ENCODE peak calls at places on chromosomes 4 and X, in nine cellular contexts. G is astrocyte of the hippocampus; Y is GM04504; X is stimulated activated CD4-positive, alpha-beta T cell treated with anti-CD3 and anti-CD28 coated beads, TNF-alpha, amount 100 ng/mL, for 48 hours; U is upper lobe of left lung; J is progenitor cell of endocrine pancreas; K is cortex of kidney; P is C1 segment of cervical spinal cord; O is LHCN-M2. W is an unnamed sample.

GRCh38 chr4:121484633-121485032 is 103.8 kb upstream of the QRFPR start:
- DNase-seq in U (no peak), G (peak; percentile 53), O (peak; percentile 59), P (no peak), J (no peak), Y (peak; percentile 29), X (no peak), K (no peak), W (peak; percentile 75)

GRCh38 chrX:155086961-155087735 is 15.8 kb downstream of the BRCC3 start:
- DNase-seq in P (no peak), U (peak; percentile 25), K (no peak), Y (no peak), X (no peak), J (no peak), O (no peak), G (no peak), W (no peak)

GRCh38 chr4:92600638-92601037 is 296.9 kb downstream of the GRID2 start:
- DNase-seq in X (no peak), O (no peak), U (no peak), K (no peak), G (no peak), Y (no peak), P (no peak), J (no peak), W (no peak)

GRCh38 chrX:47380268-47380667 is 9.9 kb downstream of the ZNF157 start:
- DNase-seq in Y (no peak), O (no peak), X (peak; percentile 16), P (no peak), G (no peak), J (no peak), K (no peak), U (no peak), W (no peak)

GRCh38 chrX:65679071-65679540 is 11.7 kb downstream of the MSN start:
- DNase-seq in O (peak; percentile 75), U (no peak), K (no peak), Y (no peak), J (no peak), P (no peak), X (no peak), G (no peak), W (peak; percentile 64)

GRCh38 chrX:117808413-117808812 is 308.2 kb downstream of the KLHL13 start:
- DNase-seq in X (no peak), G (no peak), Y (no peak), U (no peak), O (no peak), J (no peak), P (no peak), K (no peak), W (no peak)

GRCh38 chr4:167308876-167309275 is 74.6 kb upstream of the SPOCK3 start:
- DNase-seq in O (no peak), U (no peak), K (no peak), Y (no peak), J (no peak), P (no peak), G (no peak), X (no peak), W (no peak)

GRCh38 chr4:158783775-158784174 is 14.9 kb downstream of the FNIP2 start:
- DNase-seq in J (no peak), G (no peak), O (peak; percentile 67), Y (no peak), K (no peak), U (no peak), X (no peak), P (no peak), W (no peak)

GRCh38 chr4:153799708-153800074 is 10.8 kb upstream of the SFRP2 start:
- DNase-seq in P (no peak), U (no peak), Y (no peak), K (no peak), X (no peak), J (no peak), G (no peak), O (no peak), W (no peak)

GRCh38 chrX:36609653-36610585 is 398.2 kb upstream of the FAM47C start:
- DNase-seq in X (no peak), Y (no peak), J (no peak), G (no peak), O (no peak), P (no peak), K (no peak), U (no peak), W (no peak)

GRCh38 chr4:116073051-116073450 is 959.6 kb upstream of the NDST4 start:
- DNase-seq in O (no peak), Y (no peak), U (no peak), K (no peak), X (no peak), P (no peak), G (no peak), J (no peak), W (no peak)

GRCh38 chrX:44953734-44954502 is 80.9 kb downstream of the KDM6A start:
- DNase-seq in O (no peak), Y (no peak), G (no peak), P (no peak), U (no peak), K (no peak), X (no peak), J (no peak), W (no peak)

GRCh38 chrX:17732138-17732783 is 5.0 kb upstream of the SCML1 start:
- DNase-seq in J (no peak), Y (no peak), K (no peak), O (no peak), U (no peak), P (no peak), X (no peak), G (no peak), W (no peak)

GRCh38 chrX:8179653-8180052 is 8.6 kb upstream of the VCX2 start:
- DNase-seq in P (no peak), J (no peak), K (no peak), O (no peak), U (no peak), Y (no peak), X (no peak), G (peak; percentile 29), W (no peak)

GRCh38 chrX:11887175-11887574 is 129.1 kb downstream of the MSL3 start:
- DNase-seq in G (no peak), X (no peak), P (no peak), J (no peak), Y (no peak), O (no peak), U (no peak), K (no peak), W (no peak)

GRCh38 chr4:173185832-173186545 is 17.4 kb downstream of the GALNT7 start:
- DNase-seq in Y (no peak), X (no peak), P (no peak), U (no peak), O (peak; percentile 42), K (no peak), G (no peak), J (no peak), W (peak; percentile 17)

GRCh38 chr4:169222768-169223167 is 48.0 kb downstream of the SH3RF1 start:
- DNase-seq in X (no peak), O (no peak), G (no peak), Y (no peak), P (no peak), J (no peak), U (no peak), K (no peak), W (no peak)

GRCh38 chr4:56026596-56026995 is 77.9 kb downstream of the CEP135 start:
- DNase-seq in J (no peak), X (no peak), Y (no peak), O (peak; percentile 19), G (peak; percentile 54), U (no peak), K (no peak), P (no peak), W (peak; percentile 25)

GRCh38 chr4:96103086-96103485 is 263.2 kb downstream of the PDHA2 start:
- DNase-seq in G (peak; percentile 81), J (no peak), O (no peak), K (no peak), X (no peak), P (no peak), Y (no peak), U (no peak), W (peak; percentile 20)

GRCh38 chr4:169234137-169234855 is 36.5 kb downstream of the SH3RF1 start:
- DNase-seq in Y (no peak), J (no peak), K (no peak), X (no peak), O (no peak), P (no peak), U (no peak), G (peak; percentile 66), W (no peak)

GRCh38 chrX:108312938-108313337 is 125.3 kb downstream of the COL4A6 start:
- DNase-seq in X (no peak), U (no peak), Y (peak; percentile 35), K (no peak), G (peak; percentile 73), O (peak; percentile 82), J (no peak), P (peak; percentile 1), W (peak; percentile 53)

GRCh38 chr4:57078685-57079521 is 31.3 kb downstream of the IGFBP7 start:
- DNase-seq in J (no peak), O (no peak), G (peak; percentile 85), P (no peak), Y (no peak), K (no peak), U (no peak), X (no peak), W (peak; percentile 20)

GRCh38 chr4:1113311-1114009 is at the start of gene RNF212:
- DNase-seq in Y (no peak), K (no peak), J (no peak), P (no peak), O (no peak), G (peak; percentile 26), U (peak; percentile 92), X (peak; percentile 16), W (no peak)

GRCh38 chr4:100098011-100098545 is 92.2 kb downstream of the DDIT4L start:
- DNase-seq in K (no peak), X (no peak), G (no peak), O (no peak), Y (no peak), J (no peak), P (peak; percentile 10), U (no peak), W (no peak)